ENCODE peak calls at places on chromosomes 13 and 19, in eight cellular contexts. R is HuH-7; Y is stimulated activated CD8-positive, alpha-beta memory T cell treated with anti-CD3 and anti-CD28 coated beads, Interleukin-4, amount 100 ng/mL, for 24 hours; A is ovary; U is DMS153; S is A549; W is NCI-H524; J is uterus. M is an unnamed sample.

GRCh38 chr13:28140433-28141125 is 2.2 kb downstream of the PAN3 start:
- DNase-seq in R (no peak), Y (no peak), A (no peak), U (no peak), S (no peak), W (no peak), J (no peak), M (no peak)

GRCh38 chr13:62337109-62337880 is 921.6 kb upstream of the PCDH20 start:
- DNase-seq in R (no peak), Y (no peak), A (no peak), U (no peak), S (no peak), W (peak; percentile 23), J (no peak), M (no peak)

GRCh38 chr19:29533578-29534544 is 8.1 kb downstream of the VSTM2B start:
- DNase-seq in R (no peak), Y (no peak), A (no peak), U (no peak), S (no peak), W (no peak), J (no peak), M (no peak)

GRCh38 chr19:7833225-7834156 is 3.5 kb downstream of the EVI5L start:
- DNase-seq in R (no peak), Y (no peak), A (no peak), U (peak; percentile 51), S (peak; percentile 67), W (no peak), J (no peak), M (no peak)

GRCh38 chr19:47020132-47020805 is 632 bp downstream of the NPAS1 start:
- DNase-seq in R (no peak), Y (no peak), A (no peak), U (no peak), S (no peak), W (no peak), J (no peak), M (no peak)

GRCh38 chr19:19110410-19111137 is 27.7 kb downstream of the TMEM161A start:
- DNase-seq in R (no peak), Y (no peak), A (peak; percentile 47), U (no peak), S (peak; percentile 10), W (no peak), J (no peak), M (no peak)

GRCh38 chr13:46640843-46641242 is 87.9 kb downstream of the LRCH1 start:
- DNase-seq in R (no peak), Y (no peak), A (no peak), U (no peak), S (no peak), W (no peak), J (no peak), M (no peak)

GRCh38 chr13:85974604-85975366 is 175.6 kb upstream of the SLITRK6 start:
- DNase-seq in R (no peak), Y (no peak), A (no peak), U (no peak), S (no peak), W (no peak), J (no peak), M (no peak)

GRCh38 chr19:42184401-42184861 is 33.0 kb downstream of the DEDD2 start:
- DNase-seq in R (peak; percentile 77), Y (peak; percentile 57), A (peak; percentile 66), U (peak; percentile 80), S (peak; percentile 91), W (peak; percentile 78), J (peak; percentile 45), M (peak; percentile 56)

GRCh38 chr13:30700364-30700763 is 35.0 kb upstream of the ALOX5AP start:
- DNase-seq in R (no peak), Y (no peak), A (no peak), U (no peak), S (no peak), W (no peak), J (no peak), M (no peak)

GRCh38 chr19:10552596-10553053 is 8.9 kb downstream of the ATG4D start:
- DNase-seq in R (peak; percentile 67), Y (no peak), A (no peak), U (no peak), S (peak; percentile 48), W (peak; percentile 68), J (no peak), M (no peak)

GRCh38 chr13:99433543-99434075 is 67.7 kb upstream of the TM9SF2 start:
- DNase-seq in R (no peak), Y (no peak), A (no peak), U (no peak), S (no peak), W (no peak), J (no peak), M (no peak)

GRCh38 chr13:104477256-104477655 is 1411.0 kb upstream of the SLC10A2 start:
- DNase-seq in R (no peak), Y (no peak), A (no peak), U (no peak), S (no peak), W (no peak), J (no peak), M (no peak)

GRCh38 chr13:46172531-46172991 is 9.4 kb downstream of the LCP1 start:
- DNase-seq in R (no peak), Y (no peak), A (no peak), U (no peak), S (no peak), W (no peak), J (no peak), M (no peak)

GRCh38 chr13:84137292-84137691 is 255.0 kb upstream of the SLITRK1 start:
- DNase-seq in R (no peak), Y (peak; percentile 18), A (no peak), U (no peak), S (no peak), W (no peak), J (no peak), M (no peak)

GRCh38 chr19:45215391-45216191 is 29.6 kb downstream of the EXOC3L2 start:
- DNase-seq in R (no peak), Y (no peak), A (no peak), U (peak; percentile 57), S (no peak), W (no peak), J (peak; percentile 21), M (no peak)

GRCh38 chr13:29681859-29682258 is 86.4 kb upstream of the SLC7A1 start:
- DNase-seq in R (no peak), Y (no peak), A (no peak), U (no peak), S (no peak), W (no peak), J (no peak), M (no peak)

GRCh38 chr19:13960863-13961784 is 8.8 kb downstream of the DCAF15 start:
- DNase-seq in R (no peak), Y (no peak), A (no peak), U (no peak), S (no peak), W (no peak), J (no peak), M (no peak)

GRCh38 chr19:13951799-13952153 is 533 bp upstream of the DCAF15 start:
- DNase-seq in R (no peak), Y (no peak), A (no peak), U (no peak), S (no peak), W (no peak), J (no peak), M (no peak)

GRCh38 chr13:73040968-73041580 is 17.7 kb upstream of the KLF5 start:
- DNase-seq in R (no peak), Y (no peak), A (no peak), U (no peak), S (peak; percentile 86), W (no peak), J (no peak), M (no peak)

GRCh38 chr13:48210178-48210577 is 22.8 kb upstream of the ITM2B start:
- DNase-seq in R (no peak), Y (no peak), A (no peak), U (no peak), S (peak; percentile 23), W (no peak), J (no peak), M (no peak)

GRCh38 chr13:26412263-26412662 is 145.2 kb upstream of the WASF3 start:
- DNase-seq in R (no peak), Y (no peak), A (no peak), U (no peak), S (no peak), W (peak; percentile 49), J (no peak), M (no peak)

GRCh38 chr19:31317542-31317941 is 31.7 kb downstream of the TSHZ3 start:
- DNase-seq in R (no peak), Y (no peak), A (no peak), U (no peak), S (no peak), W (no peak), J (no peak), M (no peak)

GRCh38 chr13:109644069-109644750 is 142.2 kb downstream of the IRS2 start:
- DNase-seq in R (no peak), Y (no peak), A (no peak), U (no peak), S (no peak), W (no peak), J (no peak), M (no peak)

GRCh38 chr13:23468811-23469210 is 35.3 kb upstream of the SACS start:
- DNase-seq in R (no peak), Y (no peak), A (no peak), U (no peak), S (no peak), W (no peak), J (no peak), M (no peak)

GRCh38 chr13:60397693-60398437 is 845 bp downstream of the TDRD3 start:
- DNase-seq in R (peak; percentile 25), Y (peak; percentile 27), A (peak; percentile 62), U (peak; percentile 4), S (peak; percentile 49), W (peak; percentile 41), J (peak; percentile 43), M (no peak)